ENCODE peak calls at places on chromosomes 1 and 21, in four cellular contexts. E, D, P and L are unnamed samples.

GRCh38 chr1:232110281-232111090 is 483.9 kb downstream of the DISC1 start:
- DNase-seq in E (no peak), D (no peak), P (no peak), L (peak)

GRCh38 chr1:184403961-184404726 is 17.3 kb downstream of the C1orf21 start:
- DNase-seq in E (no peak), D (no peak), P (no peak), L (no peak)

GRCh38 chr1:204558467-204558866 is 42.3 kb downstream of the MDM4 start:
- DNase-seq in E (no peak), D (no peak), P (no peak), L (no peak)

GRCh38 chr1:94310570-94311270 is 73.3 kb upstream of the ARHGAP29 start:
- DNase-seq in E (no peak), D (no peak), P (peak), L (no peak)

GRCh38 chr1:183568176-183569041 is 21.9 kb downstream of the NCF2 start:
- DNase-seq in E (no peak), D (no peak), P (no peak), L (no peak)

GRCh38 chr1:234607091-234608025 is 2.6 kb downstream of the IRF2BP2 start:
- DNase-seq in E (no peak), D (no peak), P (peak), L (no peak)

GRCh38 chr1:53413175-53414001 is 45.8 kb upstream of the DMRTB1 start:
- DNase-seq in E (no peak), D (peak), P (peak), L (no peak)

GRCh38 chr1:108646661-108647269 is 14.1 kb downstream of the HENMT1 start:
- DNase-seq in E (no peak), D (no peak), P (peak), L (no peak)

GRCh38 chr1:95116666-95117206 is 419 bp upstream of the TLCD4 start:
- DNase-seq in E (peak), D (peak), P (peak), L (peak)

GRCh38 chr21:31683029-31683428 is 23.5 kb downstream of the SOD1 start:
- DNase-seq in E (no peak), D (no peak), P (no peak), L (no peak)

GRCh38 chr21:15301014-15301413 is 236.2 kb upstream of the NRIP1 start:
- DNase-seq in E (no peak), D (no peak), P (no peak), L (no peak)

GRCh38 chr1:82001345-82001744 is 200.6 kb downstream of the ADGRL2 start:
- DNase-seq in E (no peak), D (no peak), P (no peak), L (no peak)

GRCh38 chr1:198915327-198916231 is 276.7 kb downstream of the PTPRC start:
- DNase-seq in E (no peak), D (no peak), P (no peak), L (no peak)

GRCh38 chr1:229874609-229875008 is 192.4 kb upstream of the GALNT2 start:
- DNase-seq in E (no peak), D (no peak), P (no peak), L (no peak)

GRCh38 chr1:161157867-161158266 is 1.4 kb upstream of the USP21 start:
- DNase-seq in E (no peak), D (no peak), P (no peak), L (no peak)

GRCh38 chr1:73100216-73100615 is 817.9 kb upstream of the NEGR1 start:
- DNase-seq in E (no peak), D (no peak), P (no peak), L (no peak)

GRCh38 chr1:230268371-230269170 is 157.6 kb downstream of the PGBD5 start:
- DNase-seq in E (peak), D (peak), P (peak), L (peak)

GRCh38 chr1:185227161-185227560 is 70.2 kb downstream of the SWT1 start:
- DNase-seq in E (no peak), D (no peak), P (no peak), L (no peak)

GRCh38 chr1:151130837-151131586 is 15.4 kb downstream of the SEMA6C start:
- DNase-seq in E (peak), D (no peak), P (no peak), L (peak)

GRCh38 chr1:108719654-108720435 is 7.1 kb downstream of the FNDC7 start:
- DNase-seq in E (peak), D (peak), P (peak), L (no peak)

GRCh38 chr1:95041491-95042165 is 31.1 kb downstream of the ALG14 start:
- DNase-seq in E (peak), D (peak), P (peak), L (no peak)

GRCh38 chr1:233268389-233269022 is 27.0 kb downstream of the PCNX2 start:
- DNase-seq in E (no peak), D (no peak), P (no peak), L (no peak)

GRCh38 chr1:7334475-7335035 is 436.5 kb upstream of the VAMP3 start:
- DNase-seq in E (no peak), D (no peak), P (no peak), L (no peak)

GRCh38 chr1:156905176-156905575 is 11.7 kb downstream of the PEAR1 start:
- DNase-seq in E (no peak), D (no peak), P (no peak), L (no peak)

GRCh38 chr1:177913762-177914540 is 55.9 kb downstream of the SEC16B start:
- DNase-seq in E (no peak), D (peak), P (peak), L (peak)

GRCh38 chr1:28135910-28136635 is 40.4 kb downstream of the PTAFR start:
- DNase-seq in E (no peak), D (no peak), P (no peak), L (no peak)

GRCh38 chr1:163730366-163730765 is 408.6 kb downstream of the NUF2 start:
- DNase-seq in E (no peak), D (no peak), P (no peak), L (no peak)

GRCh38 chr1:184698969-184699368 is 55.7 kb downstream of the EDEM3 start:
- DNase-seq in E (no peak), D (no peak), P (no peak), L (no peak)

GRCh38 chr1:53503433-53503925 is 44.3 kb downstream of the DMRTB1 start:
- DNase-seq in E (no peak), D (no peak), P (no peak), L (no peak)

GRCh38 chr1:245771521-245772281 is 616.9 kb downstream of the KIF26B start:
- DNase-seq in E (no peak), D (no peak), P (no peak), L (no peak)

GRCh38 chr1:240766831-240767230 is 154.9 kb upstream of the GREM2 start:
- DNase-seq in E (no peak), D (no peak), P (no peak), L (no peak)
- TF ChIP-seq ZNF274 in E (no peak), D (no peak), P (no peak), L (no peak)

GRCh38 chr1:208910161-208910560 is 666.0 kb upstream of the PLXNA2 start:
- DNase-seq in E (no peak), D (no peak), P (no peak), L (no peak)
- TF ChIP-seq ZNF274 in E (no peak), D (no peak), P (no peak), L (no peak)

GRCh38 chr21:37172646-37173045 is 94.5 kb downstream of the VPS26C start:
- DNase-seq in E (no peak), D (no peak), P (no peak), L (no peak)
- TF ChIP-seq ZNF274 in E (no peak), D (no peak), P (no peak), L (no peak)

GRCh38 chr1:18217398-18218043 is 109.9 kb downstream of the IGSF21 start:
- DNase-seq in E (peak), D (peak), P (peak), L (no peak)
- TF ChIP-seq ZNF274 in E (no peak), D (no peak), P (no peak), L (no peak)

DNA sequence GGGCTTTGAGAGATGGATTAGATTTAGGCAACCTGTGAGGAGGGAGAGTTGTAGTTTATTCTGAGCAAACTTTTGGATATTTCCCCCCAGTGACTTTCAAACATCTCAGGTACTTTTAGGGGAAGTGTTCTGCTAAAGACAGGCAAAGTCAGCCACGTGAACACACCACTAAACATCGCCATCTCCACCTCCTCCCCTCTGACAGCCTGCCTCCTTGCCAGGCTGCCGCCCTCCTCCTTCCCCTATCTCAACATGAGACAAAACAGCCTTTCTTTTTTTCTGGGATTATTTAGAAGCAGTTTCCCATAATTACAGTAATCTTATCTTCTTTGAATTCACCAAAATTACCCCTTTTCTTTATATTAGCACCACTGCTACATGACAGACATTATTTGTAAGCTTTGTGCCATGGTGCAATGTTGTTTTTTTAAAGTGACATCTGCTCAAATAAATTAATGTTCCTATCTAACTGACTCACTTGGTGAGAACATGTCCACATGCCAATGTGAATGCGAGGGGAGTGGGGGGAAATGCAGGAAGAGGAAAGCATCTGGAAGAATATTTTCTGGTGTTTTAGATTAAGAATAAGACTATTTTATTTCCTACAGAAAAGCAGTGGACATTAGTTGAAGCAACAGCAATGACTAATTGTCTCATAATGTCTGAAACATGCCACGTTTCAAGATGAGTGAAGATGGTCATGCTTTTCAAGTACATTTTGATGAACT is 147.8 kb upstream of the ATP1B1 start:
- DNase-seq in E (no peak), D (no peak), P (no peak), L (no peak)
- TF ChIP-seq ZNF274 in E (no peak), D (no peak), P (no peak), L (no peak)